ENCODE peak calls at places on chromosomes 1 and 21, in five cellular contexts. Z is anterior cingulate cortex, M is bronchial epithelial cell, G is EL, W is NCI-H345. U is an unnamed sample.
A peak's percentile ranks its signal among the peaks of the same experiment; 100 is the strongest.

GRCh38 chr1:26031196-26031902 is 9.8 kb downstream of the EXTL1 start:
- DNase-seq in Z (no peak), W (no peak), M (no peak), G (peak; percentile 56), U (no peak)

GRCh38 chr21:42063206-42063577 is 7.9 kb upstream of the UMODL1 start:
- DNase-seq in W (peak; percentile 93), Z (peak; percentile 18), G (no peak), M (no peak), U (peak; percentile 76)

GRCh38 chr1:116764466-116764896 is 10.3 kb downstream of the CD2 start:
- DNase-seq in W (no peak), G (no peak), M (no peak), Z (no peak), U (no peak)

GRCh38 chr1:59474496-59474895 is 177.6 kb downstream of the FGGY start:
- DNase-seq in M (no peak), W (no peak), G (no peak), Z (no peak), U (no peak)

GRCh38 chr21:41777934-41778815 is 11.3 kb upstream of the RIPK4 start:
- DNase-seq in M (peak; percentile 79), Z (peak; percentile 66), G (peak; percentile 87), W (peak; percentile 66), U (peak; percentile 90)

GRCh38 chr21:42739061-42739931 is 85.9 kb downstream of the PDE9A start:
- DNase-seq in M (no peak), G (no peak), W (no peak), Z (no peak), U (no peak)

GRCh38 chr1:229221106-229222019 is 49.5 kb upstream of the RAB4A start:
- DNase-seq in G (no peak), Z (no peak), M (peak; percentile 76), W (peak; percentile 96), U (peak; percentile 99)

GRCh38 chr1:78526496-78526895 is 35.7 kb downstream of the PTGFR start:
- DNase-seq in W (peak; percentile 28), M (no peak), Z (no peak), G (no peak), U (no peak)

GRCh38 chr1:67429011-67429527 is 1.1 kb downstream of the SERBP1 start:
- DNase-seq in G (peak; percentile 22), M (no peak), Z (no peak), W (no peak), U (peak; percentile 57)

GRCh38 chr1:203453616-203454015 is 22.0 kb upstream of the PRELP start:
- DNase-seq in W (peak; percentile 45), Z (no peak), G (no peak), M (no peak), U (peak; percentile 79)

GRCh38 chr1:177646757-177647730 is 322.8 kb downstream of the SEC16B start:
- DNase-seq in W (no peak), M (no peak), G (no peak), Z (no peak), U (peak; percentile 5)

GRCh38 chr1:205440121-205440475 is 15.7 kb downstream of the BLACAT1 start:
- DNase-seq in W (no peak), M (no peak), G (no peak), Z (no peak), U (no peak)

GRCh38 chr1:31795801-31796621 is 19.8 kb downstream of the SPOCD1 start:
- DNase-seq in Z (no peak), M (peak; percentile 29), G (peak; percentile 85), W (peak; percentile 87), U (peak; percentile 84)

GRCh38 chr1:51359860-51360259 is 29.5 kb upstream of the TTC39A start:
- DNase-seq in Z (no peak), G (no peak), W (no peak), M (no peak), U (no peak)

GRCh38 chr21:27425172-27425571 is 458.3 kb upstream of the ADAMTS5 start:
- DNase-seq in M (peak; percentile 10), G (peak; percentile 33), W (no peak), Z (no peak), U (no peak)

GRCh38 chr1:81305997-81306452 is 494.7 kb upstream of the ADGRL2 start:
- DNase-seq in Z (peak; percentile 6), W (peak; percentile 68), G (peak; percentile 36), M (peak; percentile 52), U (peak; percentile 1)

GRCh38 chr1:101198842-101199636 is 37.8 kb upstream of the S1PR1 start:
- DNase-seq in G (no peak), M (no peak), W (no peak), Z (no peak), U (no peak)

GRCh38 chr1:213287987-213288386 is 236.9 kb downstream of the RPS6KC1 start:
- DNase-seq in Z (no peak), W (no peak), G (no peak), M (peak; percentile 24), U (no peak)

GRCh38 chr1:211257831-211258225 is 1.3 kb upstream of the RCOR3 start:
- DNase-seq in M (no peak), G (peak; percentile 13), Z (no peak), W (no peak), U (no peak)

GRCh38 chr1:27868932-27869718 is 3.2 kb upstream of the THEMIS2 start:
- DNase-seq in W (no peak), M (no peak), Z (no peak), G (no peak), U (no peak)

GRCh38 chr1:29785554-29785953 is 549.2 kb downstream of the PTPRU start:
- DNase-seq in Z (no peak), M (no peak), G (no peak), W (no peak), U (no peak)

GRCh38 chr1:96130432-96130831 is 591.2 kb upstream of the PTBP2 start:
- DNase-seq in M (no peak), W (no peak), Z (no peak), G (no peak), U (peak; percentile 94)

GRCh38 chr21:45126983-45127382 is 52.6 kb downstream of the ADARB1 start:
- DNase-seq in G (no peak), M (no peak), Z (no peak), W (no peak), U (no peak)

GRCh38 chr1:92877081-92877711 is 45.4 kb downstream of the RPL5 start:
- DNase-seq in M (no peak), G (no peak), Z (no peak), W (peak; percentile 76), U (peak; percentile 13)

GRCh38 chr1:152169356-152170025 is 10.5 kb upstream of the RPTN start:
- DNase-seq in M (no peak), W (no peak), G (no peak), Z (no peak), U (no peak)

GRCh38 chr1:61638296-61638695 is 86.6 kb downstream of the TM2D1 start:
- DNase-seq in W (no peak), Z (no peak), G (peak; percentile 26), M (no peak), U (no peak)

GRCh38 chr1:1629430-1630190 is 2.4 kb upstream of the MMP23B start:
- DNase-seq in Z (no peak), M (no peak), G (no peak), W (no peak), U (peak; percentile 86)

GRCh38 chr1:45979778-45980176 is 152.7 kb downstream of the PIK3R3 start:
- DNase-seq in W (peak; percentile 70), Z (no peak), M (no peak), G (no peak), U (peak; percentile 86)

GRCh38 chr1:115295904-115296696 is 41.9 kb downstream of the NGF start:
- DNase-seq in Z (no peak), M (no peak), G (no peak), W (no peak), U (no peak)

GRCh38 chr1:27569088-27569459 is 34.9 kb downstream of the AHDC1 start:
- DNase-seq in G (peak; percentile 35), Z (no peak), W (no peak), M (peak; percentile 30), U (peak; percentile 40)

GRCh38 chr1:155989242-155989991 is 11.1 kb upstream of the ARHGEF2 start:
- DNase-seq in Z (peak; percentile 78), W (peak; percentile 90), G (peak; percentile 76), M (peak; percentile 57), U (peak; percentile 74)

GRCh38 chr1:236039736-236040670 is 24.9 kb downstream of the NID1 start:
- DNase-seq in Z (no peak), G (no peak), W (no peak), M (no peak), U (peak; percentile 84)

GRCh38 chr1:77322061-77322900 is 40.5 kb downstream of the AK5 start:
- DNase-seq in Z (no peak), M (peak; percentile 97), W (no peak), G (peak; percentile 77), U (peak; percentile 81)

GRCh38 chr1:174405219-174405618 is 42.5 kb upstream of the GPR52 start:
- DNase-seq in Z (no peak), M (peak; percentile 33), W (no peak), G (no peak), U (peak; percentile 75)

GRCh38 chr1:108560430-108561144 is 687 bp downstream of the EEIG2 start:
- DNase-seq in W (peak; percentile 77), Z (peak; percentile 22), G (peak; percentile 76), M (peak; percentile 11), U (peak; percentile 52)

U was measured in NCI-H69.